ENCODE peak calls at places on chromosomes 7 and 10, in five cellular contexts. D, V, E, O and Y are unnamed samples.

GRCh38 chr7:143455494-143455893 is 12.2 kb downstream of the TAS2R60 start:
- DNase-seq in D (no peak), V (no peak), E (no peak), O (no peak), Y (no peak)

GRCh38 chr7:44689427-44689826 is 59.2 kb upstream of the ZMIZ2 start:
- DNase-seq in D (no peak), V (no peak), E (peak; percentile 1), O (no peak), Y (no peak)

GRCh38 chr10:109956454-109957091 is 33.3 kb upstream of the XPNPEP1 start:
- DNase-seq in D (no peak), V (no peak), E (no peak), O (no peak), Y (peak; percentile 59)

GRCh38 chr7:134031835-134032617 is 95.1 kb upstream of the LRGUK start:
- DNase-seq in D (no peak), V (no peak), E (no peak), O (no peak), Y (no peak)

GRCh38 chr10:132396495-132397035 is 435 bp upstream of the PWWP2B start:
- DNase-seq in D (no peak), V (peak; percentile 62), E (peak; percentile 96), O (no peak), Y (peak; percentile 87)

GRCh38 chr7:16753102-16753931 is at the start of gene TSPAN13:
- DNase-seq in D (peak; percentile 91), V (peak; percentile 92), E (peak; percentile 95), O (no peak), Y (peak; percentile 56)

GRCh38 chr7:140478361-140479061 is 794 bp downstream of the MKRN1 start:
- DNase-seq in D (peak; percentile 50), V (peak; percentile 44), E (no peak), O (no peak), Y (peak; percentile 48)

GRCh38 chr7:44177570-44178131 is 11.6 kb downstream of the GCK start:
- DNase-seq in D (no peak), V (no peak), E (no peak), O (no peak), Y (no peak)

GRCh38 chr10:24784923-24785322 is 61.2 kb upstream of the ARHGAP21 start:
- DNase-seq in D (no peak), V (no peak), E (no peak), O (no peak), Y (no peak)

GRCh38 chr7:75945297-75946168 is 30.6 kb downstream of the POR start:
- DNase-seq in D (peak; percentile 57), V (no peak), E (no peak), O (no peak), Y (no peak)

GRCh38 chr10:34641147-34641912 is 173.8 kb downstream of the PARD3 start:
- DNase-seq in D (no peak), V (no peak), E (no peak), O (no peak), Y (no peak)

GRCh38 chr10:50590935-50591334 is 32.8 kb downstream of the SGMS1 start:
- DNase-seq in D (no peak), V (no peak), E (no peak), O (no peak), Y (no peak)

GRCh38 chr7:14021069-14021468 is 31.6 kb upstream of the ETV1 start:
- DNase-seq in D (no peak), V (no peak), E (no peak), O (no peak), Y (no peak)

GRCh38 chr7:92702535-92702934 is 112.3 kb upstream of the FAM133B start:
- DNase-seq in D (no peak), V (no peak), E (no peak), O (no peak), Y (no peak)

GRCh38 chr10:4615042-4615441 is 211.0 kb upstream of the AKR1E2 start:
- DNase-seq in D (no peak), V (no peak), E (no peak), O (no peak), Y (no peak)

GRCh38 chr7:115230882-115231508 is 309.1 kb downstream of the MDFIC start:
- DNase-seq in D (no peak), V (no peak), E (no peak), O (peak; percentile 76), Y (no peak)

GRCh38 chr10:58351616-58352578 is 17.1 kb downstream of the UBE2D1 start:
- DNase-seq in D (no peak), V (no peak), E (no peak), O (no peak), Y (no peak)

GRCh38 chr10:49079072-49079471 is 36.2 kb downstream of the VSTM4 start:
- DNase-seq in D (no peak), V (no peak), E (no peak), O (no peak), Y (no peak)

GRCh38 chr7:128017880-128018845 is 13.1 kb downstream of the LRRC4 start:
- DNase-seq in D (peak; percentile 77), V (no peak), E (no peak), O (no peak), Y (no peak)

GRCh38 chr7:76069238-76069638 is 21.3 kb downstream of the MDH2 start:
- DNase-seq in D (peak; percentile 78), V (no peak), E (no peak), O (peak; percentile 85), Y (peak; percentile 15)

GRCh38 chr10:124697837-124698559 is 46.2 kb downstream of the FAM53B start:
- DNase-seq in D (no peak), V (no peak), E (peak; percentile 87), O (no peak), Y (peak; percentile 49)

GRCh38 chr10:26859241-26860025 is 1.3 kb downstream of the ABI1 start:
- DNase-seq in D (no peak), V (no peak), E (no peak), O (no peak), Y (no peak)

GRCh38 chr7:36128448-36129047 is 24.5 kb upstream of the EEPD1 start:
- DNase-seq in D (peak; percentile 52), V (no peak), E (no peak), O (peak; percentile 40), Y (no peak)

GRCh38 chr10:71547290-71547689 is 150.6 kb downstream of the CDH23 start:
- DNase-seq in D (no peak), V (no peak), E (no peak), O (no peak), Y (no peak)

GRCh38 chr10:118459642-118460193 is 117.6 kb upstream of the FAM204A start:
- DNase-seq in D (peak; percentile 37), V (peak; percentile 52), E (no peak), O (peak; percentile 22), Y (peak; percentile 57)

GRCh38 chr10:70053212-70053895 is 708 bp downstream of the MACROH2A2 start:
- DNase-seq in D (no peak), V (peak; percentile 39), E (no peak), O (no peak), Y (peak; percentile 41)

GRCh38 chr10:115141254-115141653 is 48.1 kb downstream of the ATRNL1 start:
- DNase-seq in D (no peak), V (no peak), E (no peak), O (no peak), Y (no peak)

GRCh38 chr7:51140203-51140938 is 176.2 kb downstream of the COBL start:
- DNase-seq in D (no peak), V (no peak), E (no peak), O (no peak), Y (no peak)

GRCh38 chr10:77810446-77811335 is 115.9 kb downstream of the DLG5 start:
- DNase-seq in D (no peak), V (no peak), E (no peak), O (no peak), Y (no peak)

GRCh38 chr10:2627969-2628368 is 439.4 kb upstream of the PFKP start:
- DNase-seq in D (no peak), V (no peak), E (no peak), O (no peak), Y (no peak)

GRCh38 chr10:86363184-86363832 is 3.3 kb downstream of the GRID1 start:
- DNase-seq in D (no peak), V (peak; percentile 50), E (peak; percentile 75), O (no peak), Y (peak; percentile 82)
- TF ChIP-seq CTCF in D (peak; percentile 27), V (peak; percentile 63), E (no peak), O (no peak), Y (peak; percentile 52)

GRCh38 chr7:28142650-28143049 is 37.9 kb downstream of the JAZF1 start:
- DNase-seq in D (no peak), V (no peak), E (no peak), O (no peak), Y (no peak)
- TF ChIP-seq CTCF in D (no peak), V (no peak), E (no peak), O (no peak), Y (no peak)

DNA sequence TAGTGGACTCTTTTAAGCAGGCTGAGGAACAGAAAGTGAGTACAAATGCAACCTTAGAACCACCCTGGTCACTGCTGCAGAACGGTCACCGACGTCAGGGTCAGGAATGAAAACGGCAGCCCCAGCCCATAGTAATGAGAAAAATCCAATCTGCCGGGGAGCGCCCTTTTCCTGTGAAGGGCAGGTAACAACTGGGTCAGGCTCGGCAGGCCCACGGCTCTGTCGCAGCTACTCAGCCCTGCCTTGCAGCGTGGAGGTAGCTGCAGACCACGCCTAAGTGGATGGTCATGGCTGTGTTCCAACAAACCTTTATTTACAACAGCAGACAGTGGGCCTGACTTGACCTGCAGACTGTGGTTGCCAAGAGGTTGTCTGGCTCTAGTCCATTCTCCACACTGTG is 563.2 kb downstream of the DNAJB6 start:
- DNase-seq in D (no peak), V (no peak), E (no peak), O (no peak), Y (no peak)
- TF ChIP-seq CTCF in D (no peak), V (no peak), E (no peak), O (no peak), Y (no peak)

GRCh38 chr10:85548038-85548437 is 818.6 kb downstream of the GRID1 start:
- DNase-seq in D (no peak), V (no peak), E (no peak), O (no peak), Y (peak; percentile 6)
- TF ChIP-seq CTCF in D (peak; percentile 28), V (peak; percentile 56), E (peak; percentile 52), O (peak; percentile 23), Y (peak; percentile 9)

GRCh38 chr10:11162828-11163599 is 145.3 kb downstream of the CELF2 start:
- DNase-seq in D (peak; percentile 79), V (no peak), E (peak; percentile 92), O (no peak), Y (peak; percentile 78)
- TF ChIP-seq CTCF in D (no peak), V (no peak), E (peak; percentile 23), O (no peak), Y (no peak)